ENCODE peak calls at places on chromosome 1, in nine cellular contexts. A is PC-9, Z is AG09319, L is HFF-Myc, J is endothelial cell, I is HepG2, P is cardiac fibroblast, U is uterus, R is DND-41. N is an unnamed sample.

GRCh38 chr1:206716519-206717236 is 32.0 kb downstream of the MAPKAPK2 start:
- DNase-seq in A (no peak), Z (no peak), L (no peak), J (no peak), I (no peak), P (no peak), U (no peak), R (no peak), N (no peak)

GRCh38 chr1:170194451-170194850 is 48.7 kb downstream of the NTMT2 start:
- DNase-seq in A (no peak), Z (no peak), L (no peak), J (no peak), I (no peak), P (peak; percentile 27), U (no peak), R (no peak), N (no peak)

GRCh38 chr1:11929849-11930248 is 3.6 kb upstream of the KIAA2013 start:
- DNase-seq in A (no peak), Z (no peak), L (peak; percentile 88), J (no peak), I (peak; percentile 62), P (peak; percentile 71), U (peak; percentile 86), R (no peak), N (peak; percentile 68)

GRCh38 chr1:29282924-29283803 is 46.8 kb downstream of the PTPRU start:
- DNase-seq in A (peak; percentile 41), Z (no peak), L (no peak), J (peak; percentile 86), I (peak; percentile 17), P (peak; percentile 21), U (no peak), R (peak; percentile 60), N (peak; percentile 73)

GRCh38 chr1:114033219-114033706 is 54.0 kb downstream of the OLFML3 start:
- DNase-seq in A (peak; percentile 58), Z (no peak), L (no peak), J (peak; percentile 21), I (peak; percentile 24), P (peak; percentile 18), U (no peak), R (no peak), N (peak; percentile 24)

GRCh38 chr1:112083487-112083886 is 94.0 kb upstream of the KCND3 start:
- DNase-seq in A (no peak), Z (no peak), L (peak; percentile 1), J (peak; percentile 8), I (no peak), P (peak; percentile 23), U (no peak), R (no peak), N (no peak)

GRCh38 chr1:43316738-43317520 is 16.1 kb downstream of the TIE1 start:
- DNase-seq in A (no peak), Z (no peak), L (no peak), J (no peak), I (no peak), P (no peak), U (no peak), R (no peak), N (no peak)

GRCh38 chr1:11981378-11982009 is 1.2 kb downstream of the MFN2 start:
- DNase-seq in A (peak; percentile 78), Z (no peak), L (no peak), J (no peak), I (no peak), P (no peak), U (no peak), R (no peak), N (no peak)

GRCh38 chr1:180254496-180254819 is 24.4 kb downstream of the LHX4 start:
- DNase-seq in A (no peak), Z (no peak), L (no peak), J (no peak), I (no peak), P (no peak), U (no peak), R (no peak), N (no peak)

GRCh38 chr1:236009193-236009592 is 55.7 kb downstream of the NID1 start:
- DNase-seq in A (no peak), Z (no peak), L (no peak), J (no peak), I (no peak), P (peak; percentile 52), U (peak; percentile 16), R (no peak), N (no peak)

GRCh38 chr1:236007781-236008180 is 57.1 kb downstream of the NID1 start:
- DNase-seq in A (no peak), Z (no peak), L (no peak), J (no peak), I (no peak), P (no peak), U (no peak), R (no peak), N (no peak)

GRCh38 chr1:236011641-236012040 is 53.2 kb downstream of the NID1 start:
- DNase-seq in A (no peak), Z (no peak), L (no peak), J (no peak), I (no peak), P (no peak), U (no peak), R (no peak), N (no peak)

GRCh38 chr1:236010443-236010842 is 54.4 kb downstream of the NID1 start:
- DNase-seq in A (no peak), Z (no peak), L (no peak), J (no peak), I (no peak), P (peak; percentile 52), U (peak; percentile 46), R (no peak), N (no peak)

GRCh38 chr1:236009857-236010256 is 55.0 kb downstream of the NID1 start:
- DNase-seq in A (peak; percentile 75), Z (peak; percentile 62), L (peak; percentile 74), J (no peak), I (no peak), P (peak; percentile 94), U (peak; percentile 21), R (no peak), N (no peak)
- TF ChIP-seq CTCF in A (no peak), Z (no peak), L (no peak), J (no peak), I (no peak), P (no peak), U (no peak), R (no peak), N (no peak)

DNA sequence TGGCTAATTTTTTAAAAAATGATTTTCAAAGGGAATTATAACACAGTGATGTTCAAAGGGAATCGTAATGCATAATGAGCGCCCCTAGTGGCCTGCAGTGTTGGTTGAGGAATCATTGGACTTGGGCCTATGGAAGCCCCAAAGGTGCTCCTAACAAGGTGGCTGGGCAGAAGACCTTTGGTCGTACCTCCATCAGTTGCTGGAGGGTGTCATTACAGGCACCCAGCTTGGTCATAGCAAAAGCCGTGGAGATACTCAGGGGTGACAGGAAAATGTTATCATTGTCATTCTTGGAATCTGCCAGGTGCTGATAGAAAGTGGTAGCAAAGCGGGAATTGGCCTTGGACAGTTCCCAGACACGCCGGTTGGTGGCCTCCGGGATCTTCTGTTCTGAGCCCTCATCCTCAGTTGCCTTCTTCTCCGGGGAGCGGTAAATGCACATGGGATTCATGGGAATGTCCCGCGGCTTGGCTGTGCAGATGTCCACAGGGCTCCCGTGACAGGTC is 2.7 kb downstream of the SERPINC1 start:
- DNase-seq in A (no peak), Z (no peak), L (peak; percentile 5), J (peak; percentile 43), I (peak; percentile 44), P (peak; percentile 52), U (no peak), R (peak; percentile 34), N (peak; percentile 58)
- TF ChIP-seq CTCF in A (peak; percentile 76), Z (peak; percentile 36), L (peak; percentile 75), J (peak; percentile 79), I (peak; percentile 52), P (peak; percentile 65), U (no peak), R (peak; percentile 55), N (peak; percentile 49)

GRCh38 chr1:193059282-193060225 is at the start of the genes RO60 and UCHL5:
- DNase-seq in A (peak; percentile 96), Z (peak; percentile 94), L (peak; percentile 94), J (peak; percentile 92), I (peak; percentile 97), P (peak; percentile 99), U (peak; percentile 96), R (peak; percentile 98), N (peak; percentile 93)
- TF ChIP-seq CTCF in A (no peak), Z (peak; percentile 2), L (no peak), J (no peak), I (peak; percentile 56), P (no peak), U (no peak), R (peak; percentile 40), N (peak; percentile 28)

GRCh38 chr1:82880506-82880905 is 1079.8 kb downstream of the ADGRL2 start:
- DNase-seq in A (no peak), Z (no peak), L (no peak), J (no peak), I (no peak), P (no peak), U (no peak), R (no peak), N (no peak)

GRCh38 chr1:82870332-82870731 is 1069.6 kb downstream of the ADGRL2 start:
- DNase-seq in A (no peak), Z (no peak), L (no peak), J (no peak), I (no peak), P (no peak), U (no peak), R (no peak), N (no peak)

GRCh38 chr1:82874041-82874440 is 1073.3 kb downstream of the ADGRL2 start:
- DNase-seq in A (no peak), Z (no peak), L (no peak), J (no peak), I (no peak), P (no peak), U (no peak), R (no peak), N (no peak)

DNA sequence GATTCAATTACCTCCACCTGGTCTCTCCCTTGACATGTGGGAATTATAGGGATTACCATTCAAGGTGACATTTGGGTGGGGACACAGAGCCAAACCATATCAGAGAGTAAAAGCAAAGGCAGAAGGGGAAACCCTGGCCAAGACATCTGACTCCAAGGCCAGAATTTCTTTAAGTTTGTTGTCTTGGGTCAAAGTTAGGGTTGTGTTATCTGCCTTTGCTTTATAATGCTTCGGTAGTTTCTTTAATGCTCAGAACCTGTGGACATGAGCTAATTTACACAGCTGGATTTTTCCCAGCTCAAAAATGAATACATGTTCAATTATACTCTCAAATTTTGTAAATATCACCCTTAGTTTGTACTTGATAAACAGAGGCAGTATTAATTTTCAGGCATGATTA is 1074.4 kb downstream of the ADGRL2 start:
- DNase-seq in A (no peak), Z (no peak), L (no peak), J (no peak), I (no peak), P (no peak), U (no peak), R (no peak), N (no peak)
- TF ChIP-seq CTCF in A (no peak), Z (no peak), L (no peak), J (no peak), I (no peak), P (no peak), U (no peak), R (no peak), N (no peak)

DNA sequence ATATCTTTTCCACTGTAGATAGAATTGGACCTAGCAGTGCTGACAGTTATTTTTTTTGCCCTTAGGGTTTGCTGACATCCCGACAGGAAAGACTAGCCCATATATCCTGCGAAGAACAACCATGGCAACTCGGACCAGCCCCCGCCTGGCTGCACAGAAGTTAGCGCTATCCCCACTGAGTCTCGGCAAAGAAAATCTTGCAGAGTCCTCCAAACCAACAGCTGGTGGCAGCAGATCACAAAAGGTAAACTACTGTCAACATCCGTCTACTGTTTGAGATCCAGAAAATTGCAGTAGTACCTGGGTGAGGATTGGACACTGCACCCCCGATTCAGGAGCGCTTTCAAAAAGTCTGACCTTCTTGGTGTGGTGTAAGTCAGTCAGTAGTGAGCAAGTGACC is 55.8 kb downstream of the CENPF start:
- DNase-seq in A (no peak), Z (peak; percentile 3), L (no peak), J (peak; percentile 41), I (peak; percentile 39), P (peak; percentile 47), U (no peak), R (no peak), N (no peak)
- TF ChIP-seq CTCF in A (peak; percentile 49), Z (peak; percentile 61), L (peak; percentile 32), J (no peak), I (peak; percentile 68), P (peak; percentile 36), U (no peak), R (peak; percentile 16), N (no peak)